ENCODE peak calls at places on chromosome X, in seven cellular contexts. H is GM13977, P is stomach, W is psoas muscle, A is IMR-90, C is cardiac fibroblast, X is WERI-Rb-1. F is an unnamed sample.

GRCh38 chrX:2685886-2686285 is 5.2 kb upstream of the CD99 start:
- DNase-seq in C (no peak), A (no peak), P (no peak), W (no peak), X (no peak), H (no peak), F (no peak)

GRCh38 chrX:151722241-151722846 is 6.5 kb downstream of the FATE1 start:
- DNase-seq in X (peak), W (no peak), P (peak), H (no peak), C (no peak), A (no peak), F (peak)

GRCh38 chrX:2514131-2514530 is 13.4 kb upstream of the DHRSX start:
- DNase-seq in X (no peak), P (no peak), H (no peak), A (no peak), W (no peak), C (no peak), F (no peak)

GRCh38 chrX:119984652-119985051 is 41.1 kb upstream of the NKAP start:
- DNase-seq in W (no peak), C (no peak), H (no peak), P (no peak), A (no peak), X (peak), F (no peak)

GRCh38 chrX:40818236-40818635 is 82.9 kb upstream of the MED14 start:
- DNase-seq in C (no peak), X (no peak), H (no peak), P (no peak), W (no peak), A (peak), F (no peak)

GRCh38 chrX:13090261-13091110 is 46.1 kb upstream of the FAM9C start:
- DNase-seq in C (no peak), X (no peak), W (no peak), P (no peak), A (peak), H (no peak), F (peak)

GRCh38 chrX:22698151-22698550 is 301.6 kb upstream of the DDX53 start:
- DNase-seq in A (no peak), W (no peak), X (no peak), P (no peak), C (no peak), H (no peak), F (no peak)

GRCh38 chrX:148135738-148136137 is 154.6 kb downstream of the FMR1NB start:
- DNase-seq in C (peak), X (no peak), P (no peak), A (no peak), H (no peak), W (no peak), F (no peak)

GRCh38 chrX:13899607-13900006 is 82.7 kb upstream of the GPM6B start:
- DNase-seq in P (no peak), H (no peak), C (peak), A (peak), X (no peak), W (no peak), F (no peak)

GRCh38 chrX:108811891-108812290 is 75.5 kb upstream of the IRS4 start:
- DNase-seq in A (no peak), W (no peak), H (no peak), X (peak), C (no peak), P (no peak), F (peak)

GRCh38 chrX:39477438-39478120 is 620.2 kb downstream of the BCOR start:
- DNase-seq in X (peak), A (no peak), C (peak), H (no peak), W (peak), P (peak), F (peak)

GRCh38 chrX:31092476-31092875 is 20.6 kb upstream of the FTHL17 start:
- DNase-seq in A (no peak), W (no peak), H (no peak), C (peak), P (no peak), X (no peak), F (no peak)

GRCh38 chrX:39167791-39168190 is 366.5 kb downstream of the MID1IP1 start:
- DNase-seq in C (no peak), H (no peak), P (no peak), W (no peak), A (no peak), X (no peak), F (no peak)

GRCh38 chrX:101206471-101206870 is 13.1 kb upstream of the DRP2 start:
- DNase-seq in C (peak), X (no peak), W (no peak), A (peak), H (peak), P (no peak), F (peak)

GRCh38 chrX:3788494-3789233 is 75.2 kb upstream of the PRKX start:
- DNase-seq in P (no peak), H (no peak), A (no peak), X (no peak), W (no peak), C (no peak), F (no peak)

GRCh38 chrX:134895785-134896184 is 95.0 kb upstream of the SMIM10 start:
- DNase-seq in H (no peak), C (no peak), A (no peak), X (no peak), P (no peak), W (no peak), F (no peak)

GRCh38 chrX:106415276-106415895 is 196.4 kb upstream of the RADX start:
- DNase-seq in H (peak), X (peak), W (no peak), P (no peak), C (peak), A (peak), F (peak)

GRCh38 chrX:40735318-40736169 is at the start of gene MED14:
- DNase-seq in H (peak), X (peak), W (peak), P (peak), C (peak), A (peak), F (peak)

GRCh38 chrX:136687457-136687856 is 39.5 kb downstream of the CD40LG start:
- DNase-seq in A (no peak), H (no peak), C (no peak), X (no peak), P (no peak), W (no peak), F (no peak)

GRCh38 chrX:13094780-13095425 is 50.5 kb upstream of the FAM9C start:
- DNase-seq in X (no peak), H (no peak), W (no peak), A (peak), P (no peak), C (no peak), F (no peak)

GRCh38 chrX:40544343-40545250 is 36.2 kb upstream of the ATP6AP2 start:
- DNase-seq in A (peak), P (no peak), C (peak), W (no peak), H (no peak), X (peak), F (peak)

GRCh38 chrX:134186362-134187121 is 50.4 kb upstream of the CCDC160 start:
- DNase-seq in P (no peak), C (no peak), X (no peak), A (no peak), W (no peak), H (no peak), F (no peak)

GRCh38 chrX:16765618-16766017 is 20.6 kb upstream of the TXLNG start:
- DNase-seq in P (no peak), X (no peak), A (no peak), C (no peak), W (no peak), H (no peak), F (no peak)

GRCh38 chrX:15413101-15413500 is 28.9 kb upstream of the VEGFD start:
- DNase-seq in C (no peak), W (no peak), A (no peak), P (no peak), H (no peak), X (no peak), F (no peak)

GRCh38 chrX:24372021-24372763 is 11.8 kb downstream of the SUPT20HL1 start:
- DNase-seq in C (no peak), W (no peak), H (no peak), P (no peak), A (no peak), X (no peak), F (no peak)

GRCh38 chrX:97547873-97548578 is 664.3 kb downstream of the RPA4 start:
- DNase-seq in C (peak), H (no peak), X (no peak), P (no peak), W (no peak), A (peak), F (no peak)

GRCh38 chrX:107563851-107564250 is 64.5 kb upstream of the PRPS1 start:
- DNase-seq in C (no peak), H (no peak), A (no peak), W (no peak), X (no peak), P (no peak), F (no peak)

GRCh38 chrX:115147220-115147619 is 42.0 kb upstream of the RBMXL3 start:
- DNase-seq in P (no peak), C (peak), W (no peak), A (peak), H (peak), X (no peak), F (peak)

GRCh38 chrX:49960061-49960460 is 37.7 kb downstream of the CLCN5 start:
- DNase-seq in X (no peak), W (peak), P (no peak), H (no peak), C (no peak), A (no peak), F (no peak)

GRCh38 chrX:115573172-115573571 is 12.2 kb downstream of the PLS3 start:
- DNase-seq in W (no peak), X (no peak), H (no peak), A (no peak), P (no peak), C (peak), F (no peak)

GRCh38 chrX:50996930-50997329 is 86.4 kb downstream of the BMP15 start:
- DNase-seq in P (no peak), A (no peak), H (no peak), X (no peak), C (no peak), W (no peak), F (no peak)

GRCh38 chrX:101057095-101057714 is 5.3 kb upstream of the TRMT2B start:
- DNase-seq in X (no peak), A (peak), P (no peak), C (peak), W (no peak), H (peak), F (peak)

GRCh38 chrX:65572971-65573370 is 38.4 kb upstream of the LAS1L start:
- DNase-seq in A (no peak), W (no peak), X (no peak), H (no peak), P (no peak), C (no peak), F (no peak)

GRCh38 chrX:25869761-25870160 is 268.4 kb upstream of the MAGEB18 start:
- DNase-seq in C (peak), A (no peak), W (no peak), H (no peak), X (no peak), P (no peak), F (no peak)

GRCh38 chrX:39821011-39821708 is 276.6 kb downstream of the BCOR start:
- DNase-seq in A (peak), H (peak), C (peak), W (peak), X (peak), P (no peak), F (no peak)

GRCh38 chrX:17377047-17377692 is 2.2 kb downstream of the NHS start:
- DNase-seq in H (no peak), P (peak), C (peak), X (no peak), A (peak), W (peak), F (no peak)

GRCh38 chrX:95764972-95765451 is 919.6 kb upstream of the DIAPH2 start:
- DNase-seq in A (peak), P (no peak), H (peak), C (peak), W (no peak), X (peak), F (no peak)
- TF ChIP-seq CTCF in A (peak), P (peak), H (peak), C (peak), W (peak), X (peak), F (no peak)

GRCh38 chrX:154592505-154592904 is 7.6 kb downstream of the CTAG1A start:
- DNase-seq in A (no peak), X (peak), H (no peak), W (no peak), C (no peak), P (no peak), F (no peak)
- TF ChIP-seq CTCF in A (no peak), X (no peak), H (no peak), W (no peak), C (no peak), P (no peak), F (no peak)

GRCh38 chrX:9700555-9700954 is 65.1 kb downstream of the GPR143 start:
- DNase-seq in C (no peak), X (no peak), A (no peak), P (no peak), H (no peak), W (no peak), F (no peak)
- TF ChIP-seq CTCF in C (no peak), X (peak), A (no peak), P (no peak), H (no peak), W (no peak), F (no peak)

GRCh38 chrX:110167952-110168451 is 149.9 kb downstream of the AMMECR1 start:
- DNase-seq in C (peak), W (peak), A (no peak), P (no peak), X (peak), H (peak), F (peak)
- TF ChIP-seq CTCF in C (peak), W (peak), A (peak), P (peak), X (peak), H (peak), F (peak)

F was measured in K562.